ENCODE peak calls at places on chromosomes 16 and 17, in four cellular contexts. H is HCT116, F is Panc1, X is HepG2. N is an unnamed sample.

GRCh38 chr16:1787322-1788094 is 4.7 kb downstream of the NUBP2 start:
- DNase-seq in H (no peak), F (no peak), X (no peak), N (no peak)

GRCh38 chr17:1111599-1112443 is 68.0 kb downstream of the ABR start:
- DNase-seq in H (no peak), F (no peak), X (no peak), N (peak; percentile 58)

GRCh38 chr17:13523164-13523563 is 78.6 kb downstream of the HS3ST3A1 start:
- DNase-seq in H (no peak), F (no peak), X (no peak), N (no peak)

GRCh38 chr17:14604920-14605599 is 304.2 kb downstream of the HS3ST3B1 start:
- DNase-seq in H (no peak), F (no peak), X (no peak), N (peak; percentile 56)

GRCh38 chr16:74291577-74292208 is 4.9 kb upstream of the PSMD7 start:
- DNase-seq in H (no peak), F (no peak), X (no peak), N (no peak)

GRCh38 chr16:85202631-85203461 is 90.6 kb upstream of the CIBAR2 start:
- DNase-seq in H (no peak), F (no peak), X (no peak), N (no peak)

GRCh38 chr16:67311607-67312449 is 14.7 kb downstream of the KCTD19 start:
- DNase-seq in H (peak; percentile 70), F (peak; percentile 94), X (peak; percentile 28), N (no peak)

GRCh38 chr16:28181557-28181914 is 30.2 kb downstream of the XPO6 start:
- DNase-seq in H (peak; percentile 51), F (peak; percentile 55), X (peak; percentile 88), N (no peak)

GRCh38 chr17:38815576-38816193 is 9.4 kb downstream of the CWC25 start:
- DNase-seq in H (no peak), F (no peak), X (no peak), N (peak; percentile 13)

GRCh38 chr17:68301438-68301959 is 10.2 kb downstream of the ARSG start:
- DNase-seq in H (no peak), F (no peak), X (no peak), N (no peak)

GRCh38 chr17:74367206-74367605 is at the start of gene GPR142:
- DNase-seq in H (no peak), F (no peak), X (no peak), N (no peak)

GRCh38 chr16:19179890-19180490 is 11.9 kb downstream of the SYT17 start:
- DNase-seq in H (peak; percentile 31), F (peak; percentile 39), X (peak; percentile 62), N (peak; percentile 80)

GRCh38 chr16:16828913-16829398 is 450.0 kb downstream of the NPIPA7 start:
- DNase-seq in H (no peak), F (no peak), X (no peak), N (no peak)

GRCh38 chr16:3058173-3059030 is 7.0 kb upstream of the IL32 start:
- DNase-seq in H (peak; percentile 35), F (no peak), X (peak; percentile 36), N (no peak)

GRCh38 chr17:4769628-4770027 is 2.1 kb upstream of the TM4SF5 start:
- DNase-seq in H (no peak), F (no peak), X (peak; percentile 43), N (no peak)

GRCh38 chr17:74768069-74768762 is 7.9 kb downstream of the NAT9 start:
- DNase-seq in H (no peak), F (no peak), X (no peak), N (no peak)

GRCh38 chr17:10683853-10684252 is 13.5 kb downstream of the SCO1 start:
- DNase-seq in H (peak; percentile 28), F (no peak), X (peak; percentile 16), N (no peak)

GRCh38 chr16:1481906-1482835 is 6.6 kb downstream of the PTX4 start:
- DNase-seq in H (no peak), F (no peak), X (no peak), N (no peak)

GRCh38 chr17:61250335-61250890 is 149.2 kb upstream of the TBX2 start:
- DNase-seq in H (no peak), F (no peak), X (no peak), N (peak; percentile 36)

GRCh38 chr17:10290046-10290445 is 82.8 kb downstream of the MYH13 start:
- DNase-seq in H (no peak), F (no peak), X (no peak), N (no peak)

GRCh38 chr16:8935989-8936388 is 27.7 kb downstream of the USP7 start:
- DNase-seq in H (no peak), F (no peak), X (peak; percentile 58), N (no peak)

GRCh38 chr17:55160501-55160900 is 104.3 kb upstream of the HLF start:
- DNase-seq in H (no peak), F (no peak), X (no peak), N (no peak)

GRCh38 chr16:35525979-35526590 is 2066.7 kb downstream of the TP53TG3F start:
- DNase-seq in H (no peak), F (no peak), X (no peak), N (no peak)

GRCh38 chr17:39757931-39758873 is 20.5 kb downstream of the GRB7 start:
- DNase-seq in H (no peak), F (no peak), X (no peak), N (peak; percentile 31)

GRCh38 chr16:23836078-23836403 is 258 bp downstream of the PRKCB start:
- DNase-seq in H (no peak), F (no peak), X (no peak), N (no peak)

GRCh38 chr16:11254913-11255736 is 879 bp downstream of the SOCS1 start:
- DNase-seq in H (no peak), F (no peak), X (no peak), N (no peak)

GRCh38 chr16:72924918-72925630 is 122.9 kb downstream of the ZFHX3 start:
- DNase-seq in H (no peak), F (no peak), X (peak; percentile 100), N (no peak)

GRCh38 chr17:42279776-42280630 is 3.8 kb upstream of the STAT5B start:
- DNase-seq in H (no peak), F (no peak), X (no peak), N (no peak)

GRCh38 chr16:77834600-77834963 is 46.2 kb downstream of the VAT1L start:
- DNase-seq in H (no peak), F (no peak), X (no peak), N (no peak)

GRCh38 chr17:78971764-78972506 is 7.8 kb downstream of the LGALS3BP start:
- DNase-seq in H (no peak), F (no peak), X (no peak), N (no peak)

GRCh38 chr17:78973196-78973595 is 6.5 kb downstream of the LGALS3BP start:
- DNase-seq in H (no peak), F (no peak), X (no peak), N (no peak)

GRCh38 chr17:78972507-78973105 is 7.1 kb downstream of the LGALS3BP start:
- DNase-seq in H (no peak), F (no peak), X (no peak), N (no peak)

GRCh38 chr17:78969865-78970264 is 9.9 kb downstream of the LGALS3BP start:
- DNase-seq in H (no peak), F (no peak), X (no peak), N (no peak)

GRCh38 chr17:78970834-78971763 is 8.6 kb downstream of the LGALS3BP start:
- DNase-seq in H (peak; percentile 65), F (no peak), X (peak; percentile 81), N (peak; percentile 75)
- TF ChIP-seq POLR2AphosphoS5 in H (no peak), F (no peak), X (no peak), N (no peak)

GRCh38 chr17:19335951-19336631 is 26.4 kb downstream of the B9D1 start:
- DNase-seq in H (no peak), F (no peak), X (no peak), N (no peak)

GRCh38 chr17:19338031-19338990 is 24.2 kb downstream of the B9D1 start:
- DNase-seq in H (no peak), F (no peak), X (peak; percentile 97), N (no peak)

GRCh38 chr17:19337712-19338023 is 24.9 kb downstream of the B9D1 start:
- DNase-seq in H (no peak), F (no peak), X (peak; percentile 41), N (no peak)

GRCh38 chr17:19339341-19339815 is 23.1 kb downstream of the B9D1 start:
- DNase-seq in H (no peak), F (no peak), X (no peak), N (no peak)

GRCh38 chr17:19336938-19337711 is 25.4 kb downstream of the B9D1 start:
- DNase-seq in H (no peak), F (no peak), X (peak; percentile 68), N (no peak)
- TF ChIP-seq CTCF in H (peak; percentile 12), F (no peak), X (peak; percentile 94), N (no peak)

DNA sequence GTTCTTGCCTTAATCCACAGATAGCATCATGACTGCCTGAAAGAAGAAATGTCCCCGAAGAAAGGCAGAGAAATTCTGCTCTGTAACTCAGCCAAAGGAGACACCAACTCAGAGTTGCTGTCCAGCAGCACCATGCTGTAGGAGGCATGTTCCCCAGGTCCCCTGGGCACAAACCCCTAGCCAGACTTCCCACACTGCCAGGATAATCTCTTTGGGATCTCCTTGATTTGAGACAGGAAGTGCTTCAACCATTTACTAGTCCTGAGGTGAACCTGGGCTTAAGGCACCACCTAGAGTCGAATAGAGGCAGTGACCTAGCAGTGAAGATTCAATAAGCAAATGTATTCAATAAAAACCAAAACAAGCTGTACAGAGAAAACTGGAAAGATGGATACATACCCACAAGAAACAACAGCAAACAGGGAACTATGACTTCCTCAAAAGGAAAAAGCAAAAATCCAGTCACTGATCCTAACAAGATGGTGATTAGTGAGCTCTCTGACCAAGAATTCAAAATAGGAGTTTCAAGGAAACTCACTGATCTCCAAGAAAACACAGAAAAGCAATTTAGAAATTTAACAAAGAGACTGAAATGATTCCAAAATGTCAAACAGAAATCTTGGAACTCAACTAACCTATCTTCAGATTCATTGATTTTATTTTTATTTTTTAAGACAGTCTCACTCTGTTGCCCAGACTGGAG is 5.7 kb downstream of the OR4D2 start:
- DNase-seq in H (peak; percentile 79), F (no peak), X (peak; percentile 62), N (peak; percentile 41)
- TF ChIP-seq REST in H (peak; percentile 51), F (peak; percentile 82), X (peak; percentile 86), N (peak; percentile 85)

GRCh38 chr17:44113382-44113781 is 10.1 kb downstream of the HDAC5 start:
- DNase-seq in H (no peak), F (no peak), X (no peak), N (no peak)

GRCh38 chr17:44113868-44114840 is 9.3 kb downstream of the HDAC5 start:
- DNase-seq in H (no peak), F (no peak), X (no peak), N (no peak)

GRCh38 chr17:44117351-44117750 is 6.1 kb downstream of the HDAC5 start:
- DNase-seq in H (no peak), F (no peak), X (no peak), N (no peak)

GRCh38 chr17:44118427-44119050 is 4.9 kb downstream of the HDAC5 start:
- DNase-seq in H (no peak), F (no peak), X (no peak), N (no peak)

GRCh38 chr17:44115585-44116415 is 7.6 kb downstream of the HDAC5 start:
- DNase-seq in H (no peak), F (no peak), X (no peak), N (no peak)
- TF ChIP-seq POLR2AphosphoS5 in H (no peak), F (no peak), X (no peak), N (no peak)

GRCh38 chr17:57876023-57876865 is 26.4 kb upstream of the MRPS23 start:
- DNase-seq in H (no peak), F (no peak), X (no peak), N (no peak)
- TF ChIP-seq CTCF in H (no peak), F (no peak), X (no peak), N (no peak)

N was measured in HL-60.